ENCODE peak calls at places on chromosomes 6 and 20, in four cellular contexts. B is heart right ventricle, R is dorsolateral prefrontal cortex, V is A549. L is an unnamed sample.

GRCh38 chr6:42742116-42742894 is 3.6 kb downstream of the TBCC start:
- DNase-seq in B (no peak), R (no peak), V (no peak), L (peak; percentile 38)

GRCh38 chr6:154951400-154952200 is 43.5 kb upstream of the TIAM2 start:
- DNase-seq in B (no peak), R (no peak), V (no peak), L (peak; percentile 45)

GRCh38 chr20:23920936-23921335 is 41.4 kb upstream of the CST5 start:
- DNase-seq in B (no peak), R (no peak), V (no peak), L (no peak)

GRCh38 chr6:39091163-39091562 is 23.8 kb downstream of the SAYSD1 start:
- DNase-seq in B (no peak), R (no peak), V (no peak), L (peak; percentile 20)

GRCh38 chr6:4224082-4224978 is 89.0 kb upstream of the ECI2 start:
- DNase-seq in B (no peak), R (no peak), V (no peak), L (no peak)

GRCh38 chr6:142300758-142301251 is 1.0 kb upstream of the ADGRG6 start:
- DNase-seq in B (no peak), R (no peak), V (peak; percentile 86), L (peak; percentile 81)

GRCh38 chr6:167795321-167795811 is 31.3 kb upstream of the AFDN start:
- DNase-seq in B (no peak), R (no peak), V (no peak), L (no peak)

GRCh38 chr6:157143171-157143884 is 180.0 kb downstream of the TMEM242 start:
- DNase-seq in B (peak; percentile 54), R (no peak), V (no peak), L (no peak)

GRCh38 chr6:139017227-139017626 is 11.3 kb upstream of the ABRACL start:
- DNase-seq in B (no peak), R (no peak), V (no peak), L (no peak)

GRCh38 chr6:4371207-4371921 is 236.0 kb upstream of the ECI2 start:
- DNase-seq in B (peak; percentile 72), R (no peak), V (no peak), L (no peak)

GRCh38 chr6:1970151-1970561 is 275.2 kb downstream of the GMDS start:
- DNase-seq in B (no peak), R (no peak), V (no peak), L (no peak)

GRCh38 chr20:24894967-24895366 is 54.1 kb upstream of the CST7 start:
- DNase-seq in B (no peak), R (no peak), V (no peak), L (no peak)

GRCh38 chr6:47278545-47278944 is 31.2 kb downstream of the TNFRSF21 start:
- DNase-seq in B (no peak), R (no peak), V (peak; percentile 23), L (no peak)

GRCh38 chr6:20559924-20560551 is 25.8 kb downstream of the CDKAL1 start:
- DNase-seq in B (no peak), R (no peak), V (no peak), L (no peak)

DNA sequence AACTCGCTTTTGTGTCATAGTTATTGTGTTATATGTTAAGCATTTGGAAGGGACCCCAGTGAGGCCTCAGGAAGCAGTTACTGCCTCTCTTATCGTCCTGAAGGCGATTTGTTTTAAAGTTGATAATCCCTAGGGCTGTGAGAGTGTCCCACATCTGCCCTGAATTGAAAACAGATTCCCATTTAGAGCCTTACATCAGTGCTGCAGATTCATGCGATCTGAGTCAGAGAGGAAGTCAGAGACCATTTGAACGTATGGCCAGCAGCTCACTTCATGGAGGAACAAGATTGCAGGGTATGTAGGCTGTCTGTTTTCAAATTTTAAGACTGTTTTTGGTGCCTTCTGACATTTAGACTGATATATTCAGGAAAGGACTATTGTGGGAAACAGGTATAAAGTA is 70.6 kb upstream of the SASH1 start:
- DNase-seq in B (no peak), R (no peak), V (no peak), L (no peak)
- H3K27ac ChIP-seq in B (peak overlapping the region; percentile 49), R (no peak overlapping the region), V (no peak overlapping the region), L (no peak overlapping the region)

DNA sequence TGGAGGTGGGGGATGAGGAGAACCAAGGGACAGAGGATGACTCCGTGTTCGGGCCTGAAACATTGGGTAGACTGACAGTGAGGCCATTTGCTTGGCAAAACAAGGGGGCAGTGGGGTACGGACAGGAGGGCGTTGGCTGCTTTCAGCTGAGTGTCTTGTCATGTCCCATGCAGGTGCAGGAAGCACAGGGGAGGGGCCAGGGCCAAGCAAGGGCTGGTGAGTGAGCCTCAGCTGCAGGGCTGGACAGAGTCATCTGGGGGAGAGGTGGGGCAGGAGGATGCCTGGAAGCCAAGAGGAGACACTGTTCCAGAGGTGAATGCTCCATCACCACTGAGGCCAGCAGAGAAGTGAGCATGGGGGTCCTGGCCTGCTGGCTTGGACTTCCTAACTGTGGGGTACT is 78.4 kb downstream of the ERMARD start:
- DNase-seq in B (no peak), R (no peak), V (no peak), L (no peak)
- H3K27ac ChIP-seq in B (no peak overlapping the region), R (no peak overlapping the region), V (no peak overlapping the region), L (no peak overlapping the region)

DNA sequence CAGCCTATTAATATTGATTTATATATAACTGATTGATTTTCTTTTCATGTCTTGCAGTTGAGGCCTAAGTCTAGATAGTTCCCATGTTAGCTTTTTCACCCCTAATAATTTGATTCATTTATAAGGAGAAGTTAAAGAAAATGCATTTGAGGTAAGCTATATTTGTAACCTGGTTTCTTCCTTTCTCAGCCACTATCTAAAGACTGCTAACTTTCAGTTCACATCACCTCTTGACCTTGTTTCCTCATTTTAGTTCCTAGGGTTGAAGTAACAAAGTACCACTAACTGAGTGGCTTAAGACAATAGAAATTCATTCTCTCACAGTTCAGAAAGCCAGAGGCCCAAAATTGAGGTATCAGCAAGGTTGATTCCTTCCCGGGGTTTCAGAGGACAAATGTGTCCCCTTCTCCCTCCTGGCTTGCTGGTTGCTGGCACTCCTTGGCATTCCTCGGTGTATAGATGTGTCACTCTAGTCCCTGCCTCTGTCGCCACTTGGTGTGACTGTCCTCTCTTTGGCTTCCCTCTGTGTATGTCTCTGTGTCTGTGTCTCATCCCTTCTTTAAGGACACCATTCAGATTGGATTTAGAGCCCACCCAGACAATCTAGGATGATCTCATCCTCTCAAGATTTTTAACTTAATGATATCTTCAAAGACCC is 55.9 kb upstream of the C20orf144 start:
- DNase-seq in B (no peak), R (no peak), V (no peak), L (no peak)
- H3K27ac ChIP-seq in B (no peak overlapping the region), R (no peak overlapping the region), V (no peak overlapping the region), L (no peak overlapping the region)

DNA sequence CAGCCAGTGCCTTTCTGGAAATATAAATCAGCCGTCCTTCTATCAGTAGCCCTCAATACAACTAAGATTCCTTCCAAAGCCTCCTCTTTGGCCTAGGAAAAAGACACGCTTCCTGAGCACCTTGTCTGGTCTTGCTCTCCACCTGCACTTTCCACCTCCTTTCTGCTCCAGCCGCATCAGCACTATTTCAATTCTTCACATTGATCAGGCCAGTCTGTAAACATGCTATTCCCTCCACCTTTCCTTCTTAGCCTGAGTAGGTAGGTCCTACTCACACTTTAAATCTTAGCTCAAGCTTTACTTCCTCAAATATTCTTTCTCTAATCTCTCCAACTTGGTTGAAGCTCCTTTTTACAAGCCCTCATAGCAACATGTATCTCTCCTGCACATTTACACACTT is 11.4 kb downstream of the RANBP9 start:
- DNase-seq in B (no peak), R (no peak), V (no peak), L (no peak)
- H3K27ac ChIP-seq in B (no peak overlapping the region), R (no peak overlapping the region), V (no peak overlapping the region), L (no peak overlapping the region)

GRCh38 chr6:101545171-101545570 is 151.7 kb downstream of the GRIK2 start:
- DNase-seq in B (no peak), R (no peak), V (no peak), L (no peak)

GRCh38 chr6:101543796-101544195 is 150.3 kb downstream of the GRIK2 start:
- DNase-seq in B (no peak), R (no peak), V (no peak), L (no peak)

GRCh38 chr6:101544286-101544685 is 150.8 kb downstream of the GRIK2 start:
- DNase-seq in B (no peak), R (no peak), V (no peak), L (peak; percentile 31)

GRCh38 chr6:101539510-101540245 is 146.2 kb downstream of the GRIK2 start:
- DNase-seq in B (no peak), R (no peak), V (no peak), L (peak; percentile 26)

DNA sequence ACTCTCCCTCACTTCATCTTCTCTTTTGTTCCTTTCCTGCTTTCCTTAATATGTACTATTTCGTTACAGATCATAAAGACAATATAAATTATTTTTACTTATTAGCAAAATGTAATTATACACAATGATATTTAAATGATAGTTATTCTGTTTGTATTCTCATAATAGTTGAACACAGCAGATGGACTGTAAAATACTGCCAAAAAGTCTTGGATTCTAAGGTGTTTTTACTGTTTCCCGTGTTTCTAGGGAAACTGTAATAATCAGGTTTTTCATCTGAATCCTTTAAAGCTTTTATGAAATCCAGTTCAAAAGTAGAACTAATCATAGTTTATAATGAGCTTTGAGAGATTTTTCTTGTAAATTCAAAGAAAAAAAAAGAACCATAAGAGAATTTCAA is 148.4 kb downstream of the GRIK2 start:
- DNase-seq in B (no peak), R (no peak), V (no peak), L (no peak)
- H3K27ac ChIP-seq in B (no peak overlapping the region), R (no peak overlapping the region), V (no peak overlapping the region), L (no peak overlapping the region)

GRCh38 chr6:166393535-166393823 is 10.7 kb upstream of the MPC1 start:
- DNase-seq in B (no peak), R (no peak), V (no peak), L (no peak)

GRCh38 chr6:166386111-166386510 is 3.4 kb upstream of the MPC1 start:
- DNase-seq in B (no peak), R (no peak), V (no peak), L (no peak)

GRCh38 chr6:166387642-166388325 is 5.0 kb upstream of the MPC1 start:
- DNase-seq in B (no peak), R (no peak), V (no peak), L (no peak)

GRCh38 chr6:166389119-166389518 is 6.4 kb upstream of the MPC1 start:
- DNase-seq in B (no peak), R (no peak), V (no peak), L (no peak)

DNA sequence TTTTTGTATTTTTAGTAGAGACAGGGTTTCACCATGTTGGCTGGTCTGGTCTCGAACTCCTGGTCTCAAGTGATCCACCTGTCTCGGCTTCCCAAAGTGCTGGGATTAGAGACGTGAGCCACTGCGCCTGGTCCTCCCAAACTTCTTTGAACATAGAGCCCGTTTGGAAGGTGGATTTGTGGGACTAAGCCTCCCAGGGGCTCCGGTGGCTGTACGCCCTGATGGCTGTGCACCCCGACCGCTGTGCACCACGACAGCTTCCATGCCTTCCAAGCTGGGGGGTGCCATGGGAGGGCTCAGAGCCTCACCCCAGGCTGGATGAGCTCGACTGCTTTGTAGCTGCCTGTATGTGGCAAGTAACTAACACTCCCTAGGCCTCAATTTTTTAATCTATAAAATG is 5.9 kb upstream of the MPC1 start:
- DNase-seq in B (no peak), R (no peak), V (no peak), L (no peak)
- H3K27ac ChIP-seq in B (no peak overlapping the region), R (no peak overlapping the region), V (no peak overlapping the region), L (no peak overlapping the region)

DNA sequence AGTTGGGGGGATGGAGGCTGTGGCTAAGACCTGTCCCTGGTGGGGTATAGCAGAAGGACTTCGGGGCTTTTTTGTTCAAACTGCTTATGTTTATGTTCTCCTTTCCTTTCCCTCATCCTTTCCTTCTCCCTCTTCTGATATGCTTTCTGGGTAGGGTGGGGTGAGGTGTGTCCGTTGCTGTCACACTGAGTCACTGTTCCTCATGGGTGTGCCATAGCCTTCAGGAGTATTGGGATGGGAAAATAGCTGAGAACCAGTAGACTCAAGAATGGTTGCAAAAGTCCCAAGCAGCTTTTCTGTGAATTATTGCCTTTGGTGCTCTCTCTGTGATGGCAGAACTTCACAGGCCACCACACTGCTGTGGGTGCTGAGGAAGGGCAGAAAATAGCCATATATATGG is 39.6 kb downstream of the TPD52L1 start:
- DNase-seq in B (no peak), R (no peak), V (peak; percentile 32), L (peak; percentile 77)
- H3K27ac ChIP-seq in B (no peak overlapping the region), R (no peak overlapping the region), V (peak overlapping the region; percentile 81), L (no peak overlapping the region)

L was measured in RWPE1.